ENCODE peak calls at places on chromosomes 3 and 15, in nine cellular contexts. A is heart right ventricle, B is mucosa of descending colon, Q is WTC11, O is cardiac fibroblast, Z is HFFc6, R is retinal pigment epithelial cell, X is neural progenitor cell, H is AG04450. T is an unnamed sample.

GRCh38 chr15:60370804-60371700 is 26.7 kb downstream of the ANXA2 start:
- DNase-seq in A (peak; percentile 86), B (peak; percentile 76), Q (no peak), O (peak; percentile 99), Z (peak; percentile 98), R (peak; percentile 90), X (no peak), H (peak; percentile 94), T (no peak)

GRCh38 chr15:40436892-40437753 is 3.6 kb upstream of the BAHD1 start:
- DNase-seq in A (no peak), B (no peak), Q (peak; percentile 39), O (no peak), Z (no peak), R (no peak), X (peak; percentile 25), H (no peak), T (no peak)

GRCh38 chr3:41102053-41102556 is 97.2 kb upstream of the CTNNB1 start:
- DNase-seq in A (no peak), B (peak; percentile 11), Q (no peak), O (no peak), Z (no peak), R (no peak), X (no peak), H (no peak), T (no peak)

GRCh38 chr15:34583399-34584320 is at the start of gene GOLGA8B:
- DNase-seq in A (peak; percentile 23), B (peak; percentile 76), Q (peak; percentile 75), O (peak; percentile 47), Z (peak; percentile 43), R (peak; percentile 43), X (peak; percentile 95), H (no peak), T (peak; percentile 90)

GRCh38 chr3:141608438-141608837 is 121.6 kb downstream of the RASA2 start:
- DNase-seq in A (no peak), B (no peak), Q (no peak), O (no peak), Z (no peak), R (no peak), X (no peak), H (no peak), T (no peak)

GRCh38 chr15:33296050-33296449 is 14.7 kb upstream of the RYR3 start:
- DNase-seq in A (no peak), B (no peak), Q (no peak), O (no peak), Z (no peak), R (no peak), X (no peak), H (no peak), T (no peak)

GRCh38 chr3:194870394-194871110 is 184.9 kb downstream of the FAM43A start:
- DNase-seq in A (peak; percentile 56), B (peak; percentile 65), Q (no peak), O (peak; percentile 36), Z (peak; percentile 25), R (no peak), X (no peak), H (no peak), T (no peak)

GRCh38 chr3:24520101-24520495 is 25.4 kb upstream of the THRB start:
- DNase-seq in A (no peak), B (no peak), Q (no peak), O (no peak), Z (no peak), R (no peak), X (no peak), H (no peak), T (no peak)

GRCh38 chr3:52247455-52248164 is 2.1 kb downstream of the PPM1M start:
- DNase-seq in A (no peak), B (no peak), Q (no peak), O (no peak), Z (no peak), R (no peak), X (no peak), H (no peak), T (peak; percentile 28)

GRCh38 chr15:31374489-31374888 is 47.9 kb downstream of the KLF13 start:
- DNase-seq in A (no peak), B (peak; percentile 74), Q (no peak), O (no peak), Z (no peak), R (no peak), X (no peak), H (no peak), T (no peak)

GRCh38 chr15:26032162-26032846 is 169.2 kb upstream of the ATP10A start:
- DNase-seq in A (no peak), B (no peak), Q (no peak), O (no peak), Z (no peak), R (no peak), X (no peak), H (no peak), T (no peak)

GRCh38 chr3:186582541-186582940 is 12.0 kb downstream of the DNAJB11 start:
- DNase-seq in A (no peak), B (no peak), Q (no peak), O (no peak), Z (no peak), R (no peak), X (no peak), H (no peak), T (no peak)

GRCh38 chr3:17129550-17129949 is 244.8 kb downstream of the PLCL2 start:
- DNase-seq in A (no peak), B (no peak), Q (no peak), O (no peak), Z (no peak), R (no peak), X (no peak), H (no peak), T (no peak)

GRCh38 chr3:3902156-3902555 is 102.9 kb downstream of the LRRN1 start:
- DNase-seq in A (no peak), B (no peak), Q (no peak), O (no peak), Z (no peak), R (no peak), X (no peak), H (no peak), T (no peak)

GRCh38 chr3:54970895-54971294 is 43.0 kb upstream of the LRTM1 start:
- DNase-seq in A (no peak), B (no peak), Q (no peak), O (peak; percentile 55), Z (no peak), R (no peak), X (no peak), H (no peak), T (no peak)

GRCh38 chr3:4522962-4523361 is 29.8 kb downstream of the ITPR1 start:
- DNase-seq in A (no peak), B (no peak), Q (no peak), O (no peak), Z (no peak), R (no peak), X (no peak), H (no peak), T (no peak)

GRCh38 chr15:49037546-49037940 is 8.7 kb downstream of the SECISBP2L start:
- DNase-seq in A (no peak), B (no peak), Q (no peak), O (no peak), Z (no peak), R (no peak), X (no peak), H (no peak), T (no peak)

GRCh38 chr3:194946091-194946490 is 260.4 kb downstream of the FAM43A start:
- DNase-seq in A (no peak), B (no peak), Q (no peak), O (no peak), Z (no peak), R (no peak), X (no peak), H (no peak), T (no peak)

GRCh38 chr3:45929042-45929679 is 14.1 kb upstream of the CXCR6 start:
- DNase-seq in A (no peak), B (peak; percentile 57), Q (peak; percentile 60), O (peak; percentile 47), Z (peak; percentile 7), R (no peak), X (peak; percentile 57), H (no peak), T (peak; percentile 88)

DNA sequence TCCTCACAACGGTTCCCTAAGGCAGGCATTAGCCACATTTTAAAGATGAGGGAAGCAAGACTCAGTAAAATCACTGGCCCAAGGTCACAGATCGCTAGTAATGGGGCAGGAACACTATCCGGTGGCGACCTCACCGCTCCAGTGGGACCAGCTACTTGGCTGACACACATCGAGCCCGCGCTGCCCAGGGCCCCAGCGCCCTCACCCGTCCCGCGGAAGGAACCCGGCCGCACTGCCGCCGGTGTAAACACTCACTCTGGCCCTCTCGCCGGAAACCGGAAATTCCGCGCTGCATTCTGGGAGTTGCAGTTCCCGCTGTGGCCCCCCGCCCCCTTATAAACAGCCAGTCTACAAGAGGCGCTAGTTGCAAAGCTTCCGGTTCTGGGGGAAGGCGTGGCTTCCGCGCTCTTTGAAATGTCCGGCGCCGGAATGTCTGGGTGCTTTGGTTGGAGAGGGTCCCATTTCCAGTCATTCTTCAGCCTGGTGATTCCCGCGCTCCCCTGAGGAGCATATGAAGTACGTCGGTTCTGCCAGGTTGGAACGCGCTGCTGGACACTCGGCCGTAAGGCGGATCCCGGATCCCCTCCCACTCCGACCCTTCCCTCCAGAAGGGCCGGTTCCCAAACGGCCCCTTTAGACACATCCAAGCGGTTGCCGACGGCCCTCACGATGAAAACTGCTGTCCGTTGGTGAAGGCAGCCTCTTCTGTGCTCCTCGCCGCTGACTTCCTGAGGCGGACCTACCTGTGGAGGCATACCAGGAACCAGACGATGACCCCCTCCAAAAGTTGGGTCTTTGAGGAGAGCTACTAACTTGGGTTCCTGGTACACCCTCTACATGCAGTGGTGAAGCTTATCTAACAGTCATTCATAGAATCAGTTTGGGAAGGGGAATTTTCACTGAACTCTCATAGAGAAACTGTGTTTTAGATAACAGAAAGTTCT is at the start of gene UBL7:
- DNase-seq in A (peak; percentile 98), B (peak; percentile 99), Q (peak; percentile 99), O (peak; percentile 97), Z (peak; percentile 98), R (peak; percentile 78), X (peak; percentile 99), H (peak; percentile 83), T (peak; percentile 96)
- TF ChIP-seq CTCF in A (no peak), B (no peak), Q (no peak), O (peak; percentile 9), Z (peak; percentile 38), R (peak; percentile 15), X (peak; percentile 20), H (peak; percentile 39), T (no peak)

GRCh38 chr3:157347577-157348303 is 88.9 kb upstream of the PTX3 start:
- DNase-seq in A (no peak), B (no peak), Q (peak; percentile 89), O (peak; percentile 92), Z (no peak), R (no peak), X (peak; percentile 47), H (no peak), T (no peak)
- TF ChIP-seq CTCF in A (no peak), B (no peak), Q (peak; percentile 96), O (peak; percentile 48), Z (peak; percentile 59), R (peak; percentile 45), X (peak; percentile 63), H (peak; percentile 22), T (no peak)

GRCh38 chr15:71069693-71070092 is 45.6 kb upstream of the THSD4 start:
- DNase-seq in A (no peak), B (no peak), Q (no peak), O (no peak), Z (no peak), R (no peak), X (no peak), H (no peak), T (no peak)
- TF ChIP-seq CTCF in A (no peak), B (no peak), Q (no peak), O (no peak), Z (peak; percentile 29), R (no peak), X (no peak), H (peak; percentile 2), T (no peak)

GRCh38 chr3:197031315-197032285 is 2.0 kb upstream of the MELTF start:
- DNase-seq in A (peak; percentile 91), B (peak; percentile 77), Q (no peak), O (peak; percentile 99), Z (peak; percentile 99), R (peak; percentile 71), X (no peak), H (peak; percentile 92), T (no peak)
- TF ChIP-seq CTCF in A (no peak), B (no peak), Q (no peak), O (no peak), Z (no peak), R (no peak), X (no peak), H (no peak), T (no peak)

T was measured in GM13976.